ENCODE peak calls at places on chromosomes 4 and X, in ten cellular contexts. One of them, this sample, is unnamed.
A peak's percentile ranks its signal among the peaks of the same experiment; 100 is the strongest.

GRCh38 chr4:7124643-7125442 is 57.0 kb upstream of the GRPEL1 start:
- DNase-seq in activated B cell treated with CpG ODN at 0.5 μM for 24 hours: no peak
- DNase-seq in kidney epithelial cell: peak; percentile 86
- DNase-seq in GM12878: no peak
- DNase-seq in fibroblast of mammary gland: peak; percentile 94
- DNase-seq in PC-3: peak; percentile 84
- DNase-seq in tibial nerve: peak; percentile 60
- DNase-seq in AG04449: peak; percentile 37
- DNase-seq in mucosa of descending colon: peak; percentile 42
- DNase-seq in endothelial cell: no peak
- DNase-seq in this sample: no peak

GRCh38 chrX:119552508-119552907 is 12.7 kb downstream of the STEEP1 start:
- DNase-seq in activated B cell treated with CpG ODN at 0.5 μM for 24 hours: no peak
- DNase-seq in kidney epithelial cell: no peak
- DNase-seq in GM12878: no peak
- DNase-seq in fibroblast of mammary gland: peak; percentile 46
- DNase-seq in PC-3: peak; percentile 83
- DNase-seq in tibial nerve: no peak
- DNase-seq in AG04449: no peak
- DNase-seq in mucosa of descending colon: no peak
- DNase-seq in endothelial cell: no peak
- DNase-seq in this sample: no peak

GRCh38 chr4:71004281-71004851 is 10.9 kb downstream of the DCK start:
- DNase-seq in activated B cell treated with CpG ODN at 0.5 μM for 24 hours: peak; percentile 52
- DNase-seq in kidney epithelial cell: no peak
- DNase-seq in GM12878: no peak
- DNase-seq in fibroblast of mammary gland: no peak
- DNase-seq in PC-3: no peak
- DNase-seq in tibial nerve: no peak
- DNase-seq in AG04449: no peak
- DNase-seq in mucosa of descending colon: no peak
- DNase-seq in endothelial cell: peak; percentile 23
- DNase-seq in this sample: no peak

GRCh38 chrX:9466115-9466495 is 1.2 kb downstream of the TBL1X start:
- DNase-seq in activated B cell treated with CpG ODN at 0.5 μM for 24 hours: peak; percentile 16
- DNase-seq in kidney epithelial cell: no peak
- DNase-seq in GM12878: no peak
- DNase-seq in fibroblast of mammary gland: peak; percentile 22
- DNase-seq in PC-3: peak; percentile 33
- DNase-seq in tibial nerve: peak; percentile 16
- DNase-seq in AG04449: no peak
- DNase-seq in mucosa of descending colon: peak; percentile 60
- DNase-seq in endothelial cell: peak; percentile 15
- DNase-seq in this sample: no peak

GRCh38 chr4:169757575-169758184 is at the start of gene HPF1:
- DNase-seq in activated B cell treated with CpG ODN at 0.5 μM for 24 hours: peak; percentile 85
- DNase-seq in kidney epithelial cell: peak; percentile 51
- DNase-seq in GM12878: peak; percentile 53
- DNase-seq in fibroblast of mammary gland: peak; percentile 83
- DNase-seq in PC-3: peak; percentile 87
- DNase-seq in tibial nerve: peak; percentile 94
- DNase-seq in AG04449: peak; percentile 16
- DNase-seq in mucosa of descending colon: peak; percentile 98
- DNase-seq in endothelial cell: peak; percentile 90
- DNase-seq in this sample: peak; percentile 96

GRCh38 chr4:2694691-2695090 is 61.4 kb downstream of the TNIP2 start:
- DNase-seq in activated B cell treated with CpG ODN at 0.5 μM for 24 hours: no peak
- DNase-seq in kidney epithelial cell: peak; percentile 21
- DNase-seq in GM12878: no peak
- DNase-seq in fibroblast of mammary gland: peak; percentile 41
- DNase-seq in PC-3: no peak
- DNase-seq in tibial nerve: no peak
- DNase-seq in AG04449: no peak
- DNase-seq in mucosa of descending colon: no peak
- DNase-seq in endothelial cell: no peak
- DNase-seq in this sample: no peak

GRCh38 chrX:149720021-149720689 is 8.3 kb downstream of the MAGEA11 start:
- DNase-seq in activated B cell treated with CpG ODN at 0.5 μM for 24 hours: no peak
- DNase-seq in kidney epithelial cell: no peak
- DNase-seq in GM12878: no peak
- DNase-seq in fibroblast of mammary gland: no peak
- DNase-seq in PC-3: no peak
- DNase-seq in tibial nerve: no peak
- DNase-seq in AG04449: no peak
- DNase-seq in mucosa of descending colon: no peak
- DNase-seq in endothelial cell: no peak
- DNase-seq in this sample: no peak

GRCh38 chrX:148933881-148934280 is 433.5 kb downstream of the AFF2 start:
- DNase-seq in activated B cell treated with CpG ODN at 0.5 μM for 24 hours: no peak
- DNase-seq in kidney epithelial cell: no peak
- DNase-seq in GM12878: no peak
- DNase-seq in fibroblast of mammary gland: no peak
- DNase-seq in PC-3: no peak
- DNase-seq in tibial nerve: no peak
- DNase-seq in AG04449: no peak
- DNase-seq in mucosa of descending colon: no peak
- DNase-seq in endothelial cell: no peak
- DNase-seq in this sample: no peak

GRCh38 chrX:13533726-13534125 is 35.7 kb upstream of the EGFL6 start:
- DNase-seq in activated B cell treated with CpG ODN at 0.5 μM for 24 hours: no peak
- DNase-seq in kidney epithelial cell: peak; percentile 1
- DNase-seq in GM12878: no peak
- DNase-seq in fibroblast of mammary gland: peak; percentile 66
- DNase-seq in PC-3: peak; percentile 48
- DNase-seq in tibial nerve: no peak
- DNase-seq in AG04449: no peak
- DNase-seq in mucosa of descending colon: no peak
- DNase-seq in endothelial cell: no peak
- DNase-seq in this sample: no peak

GRCh38 chr4:95021099-95021498 is 263.3 kb downstream of the BMPR1B start:
- DNase-seq in activated B cell treated with CpG ODN at 0.5 μM for 24 hours: no peak
- DNase-seq in kidney epithelial cell: no peak
- DNase-seq in GM12878: no peak
- DNase-seq in fibroblast of mammary gland: no peak
- DNase-seq in PC-3: no peak
- DNase-seq in tibial nerve: no peak
- DNase-seq in AG04449: peak; percentile 5
- DNase-seq in mucosa of descending colon: no peak
- DNase-seq in endothelial cell: no peak
- DNase-seq in this sample: no peak

GRCh38 chrX:19879181-19879580 is 8.2 kb downstream of the SH3KBP1 start:
- DNase-seq in activated B cell treated with CpG ODN at 0.5 μM for 24 hours: no peak
- DNase-seq in kidney epithelial cell: no peak
- DNase-seq in GM12878: no peak
- DNase-seq in fibroblast of mammary gland: no peak
- DNase-seq in PC-3: no peak
- DNase-seq in tibial nerve: no peak
- DNase-seq in AG04449: no peak
- DNase-seq in mucosa of descending colon: no peak
- DNase-seq in endothelial cell: no peak
- DNase-seq in this sample: no peak

GRCh38 chrX:24426921-24427746 is 38.0 kb upstream of the PDK3 start:
- DNase-seq in activated B cell treated with CpG ODN at 0.5 μM for 24 hours: no peak
- DNase-seq in kidney epithelial cell: no peak
- DNase-seq in GM12878: no peak
- DNase-seq in fibroblast of mammary gland: peak; percentile 28
- DNase-seq in PC-3: no peak
- DNase-seq in tibial nerve: peak; percentile 7
- DNase-seq in AG04449: no peak
- DNase-seq in mucosa of descending colon: peak; percentile 23
- DNase-seq in endothelial cell: no peak
- DNase-seq in this sample: no peak

GRCh38 chrX:111914398-111915092 is 38.6 kb downstream of the TRPC5OS start:
- DNase-seq in activated B cell treated with CpG ODN at 0.5 μM for 24 hours: no peak
- DNase-seq in kidney epithelial cell: no peak
- DNase-seq in GM12878: no peak
- DNase-seq in fibroblast of mammary gland: peak; percentile 3
- DNase-seq in PC-3: peak; percentile 82
- DNase-seq in tibial nerve: no peak
- DNase-seq in AG04449: no peak
- DNase-seq in mucosa of descending colon: no peak
- DNase-seq in endothelial cell: no peak
- DNase-seq in this sample: no peak

DNA sequence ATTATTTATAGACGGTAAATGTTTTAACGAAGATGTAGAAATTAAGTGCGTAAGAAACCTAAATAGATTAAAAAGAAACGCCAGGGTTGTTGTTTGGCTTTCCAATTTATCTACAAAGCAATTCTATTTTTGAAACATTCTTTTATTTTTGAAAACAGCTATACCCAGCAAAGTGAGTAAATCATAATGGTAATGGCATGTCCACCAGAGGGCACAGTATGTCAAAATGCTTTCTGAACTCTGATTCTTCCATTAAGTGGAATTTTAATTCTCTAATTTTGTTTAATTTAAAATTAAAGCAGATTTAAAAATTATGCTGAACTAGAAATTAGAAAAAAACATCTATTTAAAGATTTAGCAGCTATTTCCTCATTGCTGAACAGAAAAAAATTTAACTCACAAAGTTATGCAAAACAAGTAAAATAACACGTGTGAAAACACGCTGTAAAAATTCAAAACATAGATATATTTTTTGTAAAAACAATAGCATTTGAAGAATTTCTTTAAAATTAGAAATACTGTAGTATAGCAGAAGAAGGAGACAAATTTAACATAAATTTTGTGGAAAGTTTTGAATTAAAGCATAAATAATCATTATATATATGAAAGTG is 26.5 kb downstream of the RASSF6 start:
- DNase-seq in activated B cell treated with CpG ODN at 0.5 μM for 24 hours: no peak
- DNase-seq in kidney epithelial cell: no peak
- DNase-seq in GM12878: no peak
- DNase-seq in fibroblast of mammary gland: peak; percentile 60
- DNase-seq in PC-3: peak; percentile 76
- DNase-seq in tibial nerve: peak; percentile 21
- DNase-seq in AG04449: no peak
- DNase-seq in mucosa of descending colon: no peak
- DNase-seq in endothelial cell: peak; percentile 16
- DNase-seq in this sample: no peak
- TF ChIP-seq CTCF in activated B cell treated with CpG ODN at 0.5 μM for 24 hours: no peak
- TF ChIP-seq CTCF in kidney epithelial cell: peak; percentile 53
- TF ChIP-seq CTCF in GM12878: peak; percentile 48
- TF ChIP-seq CTCF in fibroblast of mammary gland: peak; percentile 62
- TF ChIP-seq CTCF in PC-3: peak; percentile 92
- TF ChIP-seq CTCF in tibial nerve: peak; percentile 15
- TF ChIP-seq CTCF in AG04449: peak; percentile 36
- TF ChIP-seq CTCF in mucosa of descending colon: no peak
- TF ChIP-seq CTCF in endothelial cell: peak; percentile 76
- TF ChIP-seq CTCF in this sample: peak; percentile 33

GRCh38 chrX:92231391-92231790 is 452.2 kb downstream of the PCDH11X start:
- DNase-seq in activated B cell treated with CpG ODN at 0.5 μM for 24 hours: no peak
- DNase-seq in kidney epithelial cell: no peak
- DNase-seq in GM12878: no peak
- DNase-seq in fibroblast of mammary gland: no peak
- DNase-seq in PC-3: no peak
- DNase-seq in tibial nerve: no peak
- DNase-seq in AG04449: no peak
- DNase-seq in mucosa of descending colon: no peak
- DNase-seq in endothelial cell: no peak
- DNase-seq in this sample: no peak

GRCh38 chrX:92230628-92231027 is 451.5 kb downstream of the PCDH11X start:
- DNase-seq in activated B cell treated with CpG ODN at 0.5 μM for 24 hours: no peak
- DNase-seq in kidney epithelial cell: no peak
- DNase-seq in GM12878: no peak
- DNase-seq in fibroblast of mammary gland: no peak
- DNase-seq in PC-3: no peak
- DNase-seq in tibial nerve: no peak
- DNase-seq in AG04449: no peak
- DNase-seq in mucosa of descending colon: no peak
- DNase-seq in endothelial cell: no peak
- DNase-seq in this sample: no peak

DNA sequence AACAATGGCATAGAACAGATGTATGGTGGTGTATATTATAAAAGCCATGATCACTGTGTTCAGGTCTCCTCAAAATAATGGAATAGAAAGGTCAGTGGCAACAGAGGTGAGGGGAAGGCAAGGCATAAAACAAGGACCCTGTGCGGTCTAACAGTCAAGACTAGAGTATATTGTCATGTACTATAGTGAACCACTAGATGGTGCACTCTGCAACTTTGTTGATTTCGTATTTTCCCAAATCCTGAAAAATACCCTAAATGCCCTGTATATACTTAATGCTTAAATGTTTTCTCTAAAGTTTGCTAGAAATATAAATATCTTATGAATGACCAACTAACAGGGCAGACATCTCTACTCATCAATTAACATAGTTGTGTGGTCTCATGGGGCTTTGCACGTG is 453.0 kb downstream of the PCDH11X start:
- DNase-seq in activated B cell treated with CpG ODN at 0.5 μM for 24 hours: no peak
- DNase-seq in kidney epithelial cell: no peak
- DNase-seq in GM12878: no peak
- DNase-seq in fibroblast of mammary gland: peak; percentile 4
- DNase-seq in PC-3: peak; percentile 36
- DNase-seq in tibial nerve: no peak
- DNase-seq in AG04449: no peak
- DNase-seq in mucosa of descending colon: no peak
- DNase-seq in endothelial cell: peak; percentile 2
- DNase-seq in this sample: peak; percentile 6
- TF ChIP-seq CTCF in activated B cell treated with CpG ODN at 0.5 μM for 24 hours: no peak
- TF ChIP-seq CTCF in kidney epithelial cell: peak; percentile 39
- TF ChIP-seq CTCF in GM12878: peak; percentile 24
- TF ChIP-seq CTCF in fibroblast of mammary gland: peak; percentile 39
- TF ChIP-seq CTCF in PC-3: peak; percentile 62
- TF ChIP-seq CTCF in tibial nerve: no peak
- TF ChIP-seq CTCF in AG04449: no peak
- TF ChIP-seq CTCF in mucosa of descending colon: no peak
- TF ChIP-seq CTCF in endothelial cell: peak; percentile 42
- TF ChIP-seq CTCF in this sample: no peak

GRCh38 chr4:92163348-92163747 is 140.4 kb upstream of the GRID2 start:
- DNase-seq in activated B cell treated with CpG ODN at 0.5 μM for 24 hours: no peak
- DNase-seq in kidney epithelial cell: no peak
- DNase-seq in GM12878: no peak
- DNase-seq in fibroblast of mammary gland: peak; percentile 1
- DNase-seq in PC-3: peak; percentile 42
- DNase-seq in tibial nerve: no peak
- DNase-seq in AG04449: no peak
- DNase-seq in mucosa of descending colon: no peak
- DNase-seq in endothelial cell: no peak
- DNase-seq in this sample: no peak
- TF ChIP-seq CTCF in activated B cell treated with CpG ODN at 0.5 μM for 24 hours: no peak
- TF ChIP-seq CTCF in kidney epithelial cell: peak; percentile 18
- TF ChIP-seq CTCF in GM12878: no peak
- TF ChIP-seq CTCF in fibroblast of mammary gland: peak; percentile 18
- TF ChIP-seq CTCF in PC-3: peak; percentile 64
- TF ChIP-seq CTCF in tibial nerve: no peak
- TF ChIP-seq CTCF in AG04449: no peak
- TF ChIP-seq CTCF in mucosa of descending colon: no peak
- TF ChIP-seq CTCF in endothelial cell: no peak
- TF ChIP-seq CTCF in this sample: peak; percentile 36

DNA sequence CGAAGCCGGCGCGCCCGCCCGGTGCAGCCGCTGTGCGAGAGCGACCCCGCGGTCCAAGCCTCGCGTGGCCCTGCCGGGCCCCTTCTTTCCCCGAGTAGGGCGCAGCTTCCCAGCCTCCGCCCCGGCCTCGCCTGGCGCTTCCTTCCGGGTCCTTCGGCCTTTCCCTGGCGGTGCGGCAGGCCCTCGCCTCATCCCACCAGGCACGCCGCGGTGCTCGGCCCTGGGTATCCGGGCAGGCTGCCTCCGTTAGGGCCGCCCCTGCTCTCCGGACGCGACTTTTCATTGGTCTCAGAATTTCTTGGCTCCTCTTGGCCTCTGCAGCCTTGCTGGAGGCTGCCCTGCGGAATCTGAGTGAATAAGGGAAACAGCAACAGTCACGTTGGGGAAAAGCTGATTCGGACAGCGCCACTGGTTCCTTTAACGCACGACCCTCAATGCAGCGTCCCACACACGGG is 429 bp downstream of the UVSSA start:
- DNase-seq in activated B cell treated with CpG ODN at 0.5 μM for 24 hours: no peak
- DNase-seq in kidney epithelial cell: no peak
- DNase-seq in GM12878: no peak
- DNase-seq in fibroblast of mammary gland: peak; percentile 89
- DNase-seq in PC-3: peak; percentile 55
- DNase-seq in tibial nerve: peak; percentile 57
- DNase-seq in AG04449: peak; percentile 29
- DNase-seq in mucosa of descending colon: peak; percentile 82
- DNase-seq in endothelial cell: peak; percentile 75
- DNase-seq in this sample: peak; percentile 73
- TF ChIP-seq CTCF in activated B cell treated with CpG ODN at 0.5 μM for 24 hours: no peak
- TF ChIP-seq CTCF in kidney epithelial cell: no peak
- TF ChIP-seq CTCF in GM12878: no peak
- TF ChIP-seq CTCF in fibroblast of mammary gland: no peak
- TF ChIP-seq CTCF in PC-3: no peak
- TF ChIP-seq CTCF in tibial nerve: peak; percentile 27
- TF ChIP-seq CTCF in AG04449: no peak
- TF ChIP-seq CTCF in mucosa of descending colon: no peak
- TF ChIP-seq CTCF in endothelial cell: no peak
- TF ChIP-seq CTCF in this sample: no peak